ENCODE peak calls at places on chromosome 15, in nine cellular contexts. D is HCT116, B is PC-3, H is hepatocyte, X is GM23338, Y is GM23248, U is neural progenitor cell, T is SK-N-SH, C is MM.1S. I is an unnamed sample. For H3K4me1, the result is how much of the 10 kb centered on the place peaks cover.

GRCh38 chr15:55552926-55553325 is 35.2 kb downstream of the PYGO1 start:
- DNase-seq in T (no peak), D (no peak), X (peak), H (peak), C (no peak), Y (peak), U (peak), B (no peak), I (no peak)

GRCh38 chr15:48966595-48967301 is 3.0 kb upstream of the SHC4 start:
- DNase-seq in Y (peak), U (no peak), T (no peak), B (peak), D (no peak), H (no peak), C (peak), X (no peak), I (no peak)

GRCh38 chr15:73239564-73240208 is 129.1 kb downstream of the HCN4 start:
- DNase-seq in D (no peak), X (peak), Y (no peak), H (no peak), B (peak), C (no peak), T (peak), U (peak), I (no peak)

GRCh38 chr15:76678766-76679165 is 226.4 kb downstream of the SCAPER start:
- DNase-seq in X (no peak), T (no peak), B (no peak), H (no peak), D (no peak), U (peak), C (no peak), Y (peak), I (no peak)

GRCh38 chr15:68843425-68844311 is 23.0 kb upstream of the ANP32A start:
- DNase-seq in X (peak), Y (peak), U (peak), B (peak), T (peak), C (peak), D (no peak), H (peak), I (peak)

GRCh38 chr15:38176696-38177095 is 75.9 kb upstream of the SPRED1 start:
- DNase-seq in H (no peak), U (no peak), C (peak), T (no peak), D (no peak), X (no peak), Y (no peak), B (no peak), I (no peak)

GRCh38 chr15:92898988-92899909 is 875 bp upstream of the CHD2 start:
- DNase-seq in D (peak), T (no peak), Y (no peak), U (peak), B (peak), H (no peak), C (peak), X (peak), I (peak)

GRCh38 chr15:52857937-52858336 is 67.8 kb upstream of the ONECUT1 start:
- DNase-seq in C (no peak), B (no peak), H (no peak), D (no peak), U (no peak), Y (no peak), X (peak), T (no peak), I (no peak)

GRCh38 chr15:32671339-32672325 is 30.1 kb downstream of the SCG5 start:
- DNase-seq in H (peak), B (no peak), U (no peak), T (no peak), D (no peak), C (no peak), Y (peak), X (no peak), I (no peak)

GRCh38 chr15:60004846-60005351 is 788 bp downstream of the FOXB1 start:
- DNase-seq in D (no peak), U (peak), C (no peak), H (no peak), B (no peak), T (peak), X (peak), Y (peak), I (no peak)

GRCh38 chr15:72859023-72859756 is 75.6 kb upstream of the ADPGK start:
- DNase-seq in X (no peak), B (no peak), D (no peak), H (peak), C (no peak), T (no peak), Y (no peak), U (no peak), I (no peak)

GRCh38 chr15:41558400-41559238 is at the start of gene TYRO3:
- DNase-seq in Y (peak), T (peak), C (peak), D (no peak), U (peak), B (peak), H (peak), X (peak), I (peak)

DNA sequence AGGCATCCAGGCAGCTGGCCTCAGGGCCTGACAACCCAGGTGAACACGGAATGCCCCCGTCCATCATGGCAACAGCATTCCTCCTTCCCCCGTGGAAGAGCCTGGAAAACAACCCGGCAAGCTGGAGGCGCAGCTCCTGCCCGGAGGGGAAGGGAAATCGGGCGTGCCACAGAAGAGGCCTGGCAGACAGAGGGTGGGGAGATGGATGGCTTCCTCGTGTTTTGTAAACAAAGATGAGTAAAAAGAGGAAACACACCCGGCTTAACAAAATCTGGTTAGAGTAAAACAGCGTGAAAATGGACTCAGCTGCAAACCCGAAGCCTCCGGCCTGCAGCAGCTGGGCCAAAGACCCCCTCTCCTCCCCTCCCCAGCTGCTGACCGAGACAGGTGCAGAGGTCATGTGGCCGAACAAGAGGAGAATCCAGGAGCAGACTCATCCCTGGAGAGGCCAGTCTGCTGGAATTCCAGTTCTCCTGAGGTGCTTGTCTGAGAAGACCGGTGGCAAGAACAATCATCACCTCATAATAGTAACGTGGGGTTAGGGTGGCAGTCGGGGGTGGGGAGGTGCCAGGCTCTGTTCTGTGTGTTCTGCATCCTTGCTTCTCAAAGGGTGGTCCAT is 15.3 kb downstream of the BMF start:
- DNase-seq in B (peak), U (no peak), D (no peak), X (peak), H (no peak), Y (peak), C (no peak), T (no peak), I (peak)
- H3K4me1 ChIP-seq in B (under half), U (half or more), D (under half), X (half or more), H (half or more), Y (under half), C (under half), T (under half), I (half or more)

DNA sequence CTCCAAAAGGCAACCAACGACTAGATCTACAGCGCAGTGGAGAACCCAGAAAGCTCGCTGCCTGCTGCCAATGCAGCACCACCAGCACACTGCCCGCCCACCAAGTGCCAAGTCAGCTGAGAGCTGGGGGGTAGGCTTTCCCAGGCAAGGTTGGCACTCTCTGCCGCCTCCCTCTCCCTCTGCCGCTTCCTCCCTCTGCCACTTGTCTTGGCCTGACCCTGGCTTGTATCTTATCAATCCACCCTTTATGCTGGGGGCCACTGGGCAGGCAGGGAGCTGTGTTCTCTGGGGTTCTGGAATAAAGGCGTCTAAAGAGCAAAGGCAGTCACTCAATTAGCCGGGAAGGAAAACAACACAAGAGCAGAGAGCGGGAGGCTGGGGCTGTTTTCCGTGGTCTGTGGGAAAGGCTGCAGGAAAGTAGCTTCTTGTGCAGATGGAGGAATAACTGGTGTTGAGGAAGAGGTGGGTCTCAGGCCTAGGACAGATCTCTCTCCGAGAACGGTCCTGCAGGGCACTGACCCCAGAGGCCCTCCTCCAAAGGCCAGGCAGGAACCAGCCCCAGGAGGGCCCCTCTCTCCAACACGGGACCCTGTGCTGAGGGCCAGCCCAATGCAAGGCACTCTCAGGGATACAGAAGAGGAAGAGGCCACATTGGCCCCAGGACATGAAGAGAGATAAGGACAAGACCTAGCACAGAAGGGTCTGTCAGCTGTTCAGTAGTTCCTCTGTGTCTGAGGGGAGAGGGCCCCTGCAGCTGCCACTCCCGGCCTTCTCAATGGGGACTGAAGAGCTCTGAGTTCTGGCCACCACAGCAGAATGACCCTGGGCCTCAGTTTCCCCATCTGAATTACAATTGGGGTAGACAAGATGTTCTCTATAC is 30.8 kb downstream of the ACSBG1 start:
- DNase-seq in Y (no peak), C (no peak), X (no peak), B (no peak), D (no peak), H (peak), T (no peak), U (no peak), I (no peak)
- TF ChIP-seq EZH2phosphoT487 in Y (no peak), C (no peak), X (no peak), B (no peak), D (no peak), H (no peak), T (no peak), U (no peak), I (no peak)

GRCh38 chr15:45884755-45885445 is 250.1 kb downstream of the SQOR start:
- DNase-seq in D (no peak), Y (no peak), X (no peak), H (no peak), C (no peak), B (no peak), U (no peak), T (no peak), I (no peak)

GRCh38 chr15:45885801-45886200 is 251.0 kb downstream of the SQOR start:
- DNase-seq in T (no peak), C (no peak), Y (no peak), B (no peak), H (no peak), D (no peak), X (no peak), U (no peak), I (no peak)

GRCh38 chr15:45884289-45884688 is 249.5 kb downstream of the SQOR start:
- DNase-seq in H (no peak), B (no peak), C (no peak), Y (no peak), X (no peak), U (no peak), D (no peak), T (no peak), I (no peak)
- H3K4me1 ChIP-seq in H (under half), B (under half), C (under half), Y (under half), X (under half), U (under half), D (under half), T (under half), I (under half)

DNA sequence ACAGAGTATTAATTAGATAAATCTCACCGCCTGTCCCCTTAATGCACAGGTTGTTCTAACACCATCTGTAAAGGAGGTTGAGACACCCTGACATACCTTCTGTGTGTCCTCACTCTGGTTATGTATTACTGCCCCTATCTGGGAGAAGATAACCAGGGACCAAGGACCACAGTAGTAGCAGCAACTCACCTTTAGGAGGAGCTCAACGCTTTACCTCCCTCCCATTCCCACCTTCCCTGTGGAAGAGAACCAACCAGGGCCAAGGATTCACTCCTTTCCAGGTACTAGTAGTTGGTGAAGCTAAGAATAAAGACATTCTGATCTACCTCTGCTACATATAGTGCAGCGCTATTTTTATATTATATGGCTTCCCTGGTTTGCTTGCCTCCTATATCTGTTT is 232.6 kb downstream of the MEX3B start:
- DNase-seq in B (peak), C (peak), U (peak), H (peak), X (peak), Y (no peak), D (peak), T (peak), I (no peak)
- TF ChIP-seq EZH2phosphoT487 in B (no peak), C (no peak), U (no peak), H (no peak), X (no peak), Y (no peak), D (no peak), T (no peak), I (no peak)

GRCh38 chr15:29124581-29125381 is 144.8 kb downstream of the NSMCE3 start:
- DNase-seq in H (no peak), D (peak), B (peak), C (no peak), U (peak), Y (peak), X (peak), T (no peak), I (no peak)

GRCh38 chr15:29123171-29123570 is 146.5 kb downstream of the NSMCE3 start:
- DNase-seq in X (no peak), U (no peak), H (no peak), Y (no peak), C (no peak), D (no peak), B (no peak), T (no peak), I (no peak)

GRCh38 chr15:29122506-29122905 is 147.1 kb downstream of the NSMCE3 start:
- DNase-seq in X (no peak), T (no peak), B (no peak), C (no peak), Y (no peak), D (no peak), U (peak), H (no peak), I (no peak)

GRCh38 chr15:29125382-29126207 is 144.0 kb downstream of the NSMCE3 start:
- DNase-seq in D (no peak), B (no peak), Y (no peak), U (no peak), H (no peak), T (no peak), C (no peak), X (no peak), I (no peak)

DNA sequence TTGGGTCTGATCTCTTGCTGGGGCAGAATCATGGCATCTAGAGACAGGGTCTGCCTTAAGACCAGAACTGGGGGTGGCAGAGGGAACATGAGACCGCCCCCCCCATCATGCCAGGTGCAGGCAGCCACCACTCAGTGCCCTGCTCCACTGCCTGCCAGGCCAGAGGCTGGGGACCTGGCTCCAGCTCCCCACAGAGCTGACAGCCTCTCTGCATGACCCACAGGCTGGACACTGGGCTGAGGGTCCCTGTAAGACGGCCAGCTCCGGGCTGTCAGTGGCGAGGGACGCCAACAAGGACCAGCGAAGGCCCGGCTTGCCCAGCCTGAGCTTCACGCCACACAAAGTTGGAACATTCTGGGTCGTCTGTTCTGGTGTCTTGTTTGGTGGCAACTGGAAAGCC is 145.6 kb downstream of the NSMCE3 start:
- DNase-seq in T (no peak), C (no peak), D (no peak), H (no peak), B (no peak), X (no peak), U (no peak), Y (no peak), I (no peak)
- H3K4me1 ChIP-seq in T (under half), C (under half), D (under half), H (under half), B (under half), X (under half), U (under half), Y (under half), I (under half)

GRCh38 chr15:71761649-71762048 is 48.7 kb upstream of the NR2E3 start:
- DNase-seq in X (no peak), H (peak), C (no peak), Y (peak), D (peak), U (no peak), B (peak), T (no peak), I (no peak)
- TF ChIP-seq EZH2phosphoT487 in X (no peak), H (no peak), C (no peak), Y (no peak), D (no peak), U (no peak), B (no peak), T (no peak), I (no peak)

DNA sequence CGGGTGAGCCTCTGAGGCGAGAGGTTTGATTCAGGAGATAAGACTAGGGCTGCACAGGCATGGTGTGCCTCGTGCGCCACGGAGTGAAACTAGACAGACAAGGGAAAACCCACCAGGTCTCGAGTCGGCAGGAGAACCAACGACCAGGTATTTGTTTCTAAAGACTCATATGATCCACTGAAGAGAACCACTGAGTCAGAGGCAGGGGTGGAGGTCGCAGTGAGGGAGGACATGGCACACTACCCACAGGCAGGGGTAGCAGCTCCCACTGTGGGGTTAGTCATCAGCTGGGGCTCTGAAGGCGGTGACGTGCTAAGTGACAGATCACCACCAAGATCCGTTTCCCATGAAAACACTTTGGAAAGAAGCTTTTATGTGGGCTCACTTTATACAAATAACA is 45.7 kb downstream of the CHSY1 start:
- DNase-seq in Y (peak), H (no peak), U (no peak), C (no peak), B (no peak), D (no peak), T (no peak), X (no peak), I (no peak)
- H3K4me1 ChIP-seq in Y (half or more), H (under half), U (under half), C (half or more), B (under half), D (under half), T (under half), X (under half), I (under half)

GRCh38 chr15:63296195-63296594 is 18.8 kb downstream of the APH1B start:
- DNase-seq in D (no peak), Y (no peak), B (no peak), H (peak), X (no peak), U (no peak), C (no peak), T (no peak), I (no peak)
- TF ChIP-seq EZH2phosphoT487 in D (no peak), Y (no peak), B (no peak), H (no peak), X (no peak), U (no peak), C (no peak), T (no peak), I (no peak)

I was measured in OCI-LY7.